ENCODE peak calls at places on chromosomes 7 and 10, in five cellular contexts. S is H54, W is IMR-90, Q is tibial nerve, V is adrenal gland. C is an unnamed sample.
A peak's percentile ranks its signal among the peaks of the same experiment; 100 is the strongest.

GRCh38 chr10:91163269-91163708 is 57.2 kb upstream of the PCGF5 start:
- DNase-seq in S (peak; percentile 52), W (peak; percentile 62), Q (peak; percentile 30), V (peak; percentile 78), C (peak; percentile 39)

GRCh38 chr10:51421853-51422252 is 277.5 kb downstream of the CSTF2T start:
- DNase-seq in S (no peak), W (peak; percentile 10), Q (no peak), V (no peak), C (no peak)

GRCh38 chr7:30965372-30965771 is 1.6 kb downstream of the GHRHR start:
- DNase-seq in S (no peak), W (no peak), Q (no peak), V (no peak), C (no peak)

GRCh38 chr10:5013385-5013784 is 9.7 kb upstream of the AKR1C2 start:
- DNase-seq in S (no peak), W (no peak), Q (no peak), V (no peak), C (no peak)

GRCh38 chr7:29287366-29287765 is 92.8 kb downstream of the CHN2 start:
- DNase-seq in S (peak; percentile 76), W (peak; percentile 31), Q (no peak), V (no peak), C (no peak)

GRCh38 chr7:158270856-158271413 is 316.7 kb downstream of the PTPRN2 start:
- DNase-seq in S (no peak), W (no peak), Q (no peak), V (no peak), C (no peak)

GRCh38 chr7:120920588-120920987 is 30.0 kb upstream of the ING3 start:
- DNase-seq in S (no peak), W (no peak), Q (no peak), V (no peak), C (no peak)

GRCh38 chr7:25858562-25859411 is 293.2 kb upstream of the NFE2L3 start:
- DNase-seq in S (no peak), W (no peak), Q (no peak), V (no peak), C (no peak)

GRCh38 chr7:58316-58715 is 134.1 kb upstream of the FAM20C start:
- DNase-seq in S (no peak), W (no peak), Q (no peak), V (no peak), C (no peak)

GRCh38 chr7:69246758-69247157 is 351.5 kb upstream of the AUTS2 start:
- DNase-seq in S (no peak), W (no peak), Q (peak; percentile 34), V (peak; percentile 36), C (no peak)

GRCh38 chr10:70481831-70482530 is 3.4 kb downstream of the PALD1 start:
- DNase-seq in S (no peak), W (no peak), Q (no peak), V (no peak), C (no peak)

GRCh38 chr10:95242581-95243317 is 48.1 kb downstream of the PDLIM1 start:
- DNase-seq in S (peak; percentile 62), W (peak; percentile 63), Q (no peak), V (peak; percentile 68), C (no peak)

GRCh38 chr10:101828734-101829551 is 10.7 kb upstream of the OGA start:
- DNase-seq in S (no peak), W (no peak), Q (no peak), V (peak; percentile 62), C (no peak)

GRCh38 chr10:16787361-16787791 is 29.8 kb downstream of the RSU1 start:
- DNase-seq in S (no peak), W (no peak), Q (no peak), V (no peak), C (no peak)

GRCh38 chr10:72186633-72187330 is 29.0 kb upstream of the ANAPC16 start:
- DNase-seq in S (no peak), W (peak; percentile 41), Q (peak; percentile 25), V (peak; percentile 41), C (no peak)

GRCh38 chr10:3949741-3950140 is 164.7 kb upstream of the KLF6 start:
- DNase-seq in S (no peak), W (no peak), Q (no peak), V (no peak), C (no peak)

GRCh38 chr7:27097686-27098492 is 2.1 kb upstream of the HOXA1 start:
- DNase-seq in S (no peak), W (peak; percentile 52), Q (no peak), V (no peak), C (no peak)

GRCh38 chr10:103636996-103637395 is 143.5 kb downstream of the NEURL1 start:
- DNase-seq in S (no peak), W (peak; percentile 43), Q (no peak), V (no peak), C (no peak)

GRCh38 chr7:8433477-8434289 is at the start of gene NXPH1:
- DNase-seq in S (no peak), W (no peak), Q (no peak), V (peak; percentile 77), C (no peak)

GRCh38 chr7:39240864-39241263 is 263.2 kb downstream of the POU6F2 start:
- DNase-seq in S (no peak), W (no peak), Q (no peak), V (no peak), C (no peak)

DNA sequence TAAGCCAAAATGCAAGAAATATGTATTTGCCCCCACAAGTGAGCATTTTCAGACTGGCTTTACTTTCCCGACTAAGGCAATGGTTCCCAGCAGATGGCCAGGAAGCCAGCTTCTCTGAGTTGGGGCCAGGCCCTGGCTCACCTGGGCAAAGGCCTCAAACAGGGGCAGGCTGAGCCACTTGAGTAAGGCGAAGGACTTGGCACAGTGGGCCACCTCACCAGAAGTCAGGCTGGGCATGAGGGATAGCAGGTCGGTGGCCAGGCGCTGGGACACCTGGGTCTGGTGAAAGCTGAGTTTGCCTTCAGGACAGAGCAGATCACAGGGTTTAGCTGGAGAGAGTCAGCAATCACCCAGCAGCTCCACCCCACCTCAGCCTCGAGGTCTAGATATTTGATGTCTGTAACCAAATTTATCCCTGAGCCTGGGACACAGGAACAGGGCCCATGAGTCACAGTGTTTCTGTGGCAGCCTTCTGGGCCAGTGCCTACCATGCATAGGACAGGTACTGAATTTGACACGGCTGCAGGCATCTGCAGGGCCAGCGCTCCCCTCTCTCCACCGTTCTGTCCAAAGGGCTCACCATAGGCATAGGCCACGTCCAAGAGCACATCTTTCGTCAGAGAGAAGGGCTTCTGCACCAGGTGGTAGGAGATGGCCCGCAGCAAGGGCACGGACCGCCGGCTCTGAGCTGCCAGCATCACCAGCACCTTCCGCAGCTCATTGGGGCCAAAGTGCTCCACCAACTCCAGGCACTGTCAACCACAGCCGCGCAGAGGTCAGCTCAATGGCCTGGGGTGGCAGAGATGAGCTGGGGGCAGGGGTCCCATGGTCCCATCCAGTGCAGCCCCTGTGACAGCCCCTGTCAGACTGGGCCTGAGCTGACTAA is 7.3 kb downstream of the TBRG4 start:
- DNase-seq in S (no peak), W (no peak), Q (no peak), V (no peak), C (no peak)
- TF ChIP-seq POLR2A in S (no peak), W (no peak), Q (no peak), V (no peak), C (no peak)

GRCh38 chr7:5692845-5693278 is 88.6 kb downstream of the RNF216 start:
- DNase-seq in S (peak; percentile 56), W (peak; percentile 82), Q (no peak), V (no peak), C (no peak)

GRCh38 chr7:5694221-5694754 is 87.2 kb downstream of the RNF216 start:
- DNase-seq in S (peak; percentile 45), W (peak; percentile 97), Q (no peak), V (no peak), C (no peak)

GRCh38 chr7:5695037-5695708 is 86.3 kb downstream of the RNF216 start:
- DNase-seq in S (no peak), W (peak; percentile 89), Q (no peak), V (no peak), C (no peak)

GRCh38 chr7:5692112-5692844 is 89.2 kb downstream of the RNF216 start:
- DNase-seq in S (peak; percentile 89), W (peak; percentile 98), Q (peak; percentile 89), V (peak; percentile 76), C (peak; percentile 40)

GRCh38 chr7:5693529-5693928 is 87.9 kb downstream of the RNF216 start:
- DNase-seq in S (no peak), W (peak; percentile 76), Q (no peak), V (no peak), C (no peak)
- TF ChIP-seq POLR2A in S (no peak), W (no peak), Q (no peak), V (no peak), C (no peak)

GRCh38 chr10:649445-649797 is 40.0 kb downstream of the DIP2C start:
- DNase-seq in S (no peak), W (no peak), Q (no peak), V (no peak), C (no peak)

GRCh38 chr10:650691-651615 is 38.5 kb downstream of the DIP2C start:
- DNase-seq in S (no peak), W (peak; percentile 78), Q (no peak), V (no peak), C (no peak)

GRCh38 chr10:652226-652625 is 37.2 kb downstream of the DIP2C start:
- DNase-seq in S (no peak), W (no peak), Q (no peak), V (no peak), C (no peak)

GRCh38 chr10:651700-652099 is 37.8 kb downstream of the DIP2C start:
- DNase-seq in S (no peak), W (no peak), Q (no peak), V (no peak), C (no peak)

DNA sequence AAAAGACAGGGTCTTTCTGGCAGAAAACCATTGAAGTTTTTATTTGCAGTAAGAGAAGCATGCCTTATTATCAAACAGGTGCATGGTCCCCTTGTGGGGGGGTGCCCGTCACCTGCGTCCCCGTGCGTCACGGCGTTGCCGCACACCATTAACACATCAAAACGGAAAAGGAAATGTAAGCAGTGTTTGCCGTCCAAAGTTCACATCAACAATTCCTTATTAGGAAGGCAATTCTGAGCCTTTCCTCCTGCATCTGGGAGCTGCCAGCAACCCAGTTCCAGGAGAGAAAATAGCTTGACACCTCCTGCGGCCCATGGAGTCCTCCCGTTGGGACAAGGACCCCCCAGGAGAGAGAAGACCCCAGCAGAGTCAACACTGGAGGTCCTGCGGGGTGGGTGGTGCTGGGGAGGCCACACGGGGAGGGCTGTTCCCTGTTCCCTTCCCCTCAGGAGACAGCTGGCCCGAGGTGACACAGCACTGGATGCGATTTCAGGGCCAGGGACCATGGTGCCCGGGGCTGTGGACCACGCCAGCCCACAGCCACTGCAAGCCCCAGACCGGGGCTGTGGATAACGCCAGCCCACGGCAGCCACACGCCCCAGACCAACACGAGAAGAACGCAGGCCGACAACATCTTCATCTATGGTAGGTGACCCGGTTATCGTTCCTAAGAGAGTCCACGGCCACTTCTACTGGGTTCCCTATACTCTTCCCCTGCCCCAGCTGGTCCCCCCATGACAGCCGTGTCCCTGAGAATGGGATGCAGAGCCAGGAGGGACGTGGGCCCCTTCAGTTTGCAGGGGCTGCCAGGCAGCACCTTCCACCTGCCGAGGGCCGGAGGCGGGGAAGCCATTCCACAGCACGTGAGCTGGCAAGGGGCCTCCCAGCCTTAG is 39.4 kb downstream of the DIP2C start:
- DNase-seq in S (no peak), W (peak; percentile 82), Q (no peak), V (no peak), C (no peak)
- TF ChIP-seq POLR2A in S (no peak), W (no peak), Q (no peak), V (no peak), C (no peak)

DNA sequence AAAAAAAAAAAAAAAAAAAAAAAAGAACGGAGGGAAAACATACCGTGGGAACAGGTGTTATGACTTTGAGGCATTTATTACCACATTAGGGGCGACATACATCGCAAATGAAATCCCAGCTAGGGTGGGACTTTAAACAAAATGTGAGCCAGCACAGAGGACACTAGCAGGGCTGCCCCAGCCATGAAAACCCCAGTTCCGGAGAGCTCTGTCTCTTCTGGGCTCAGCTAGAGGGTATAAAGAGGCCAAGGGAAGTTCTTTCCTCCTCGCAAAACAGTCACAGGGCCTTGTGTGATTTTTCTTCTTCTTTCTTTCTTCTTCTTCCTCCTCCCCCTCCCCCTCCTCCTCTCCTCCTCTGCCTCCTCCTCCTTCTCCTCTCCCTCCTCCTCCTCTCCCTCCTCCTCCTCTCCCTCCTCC is 59.9 kb upstream of the ECHDC3 start:
- DNase-seq in S (no peak), W (no peak), Q (no peak), V (no peak), C (no peak)
- TF ChIP-seq POLR2A in S (no peak), W (no peak), Q (no peak), V (no peak), C (no peak)